ENCODE peak calls at places on chromosomes 6 and 20, in seven cellular contexts. One of them, this sample, is unnamed.

GRCh38 chr6:66568271-66568670 is 861.2 kb upstream of the EYS start:
- DNase-seq in mesendoderm: peak
- DNase-seq in IMR-90: no peak
- DNase-seq in trophoblast cell: no peak
- DNase-seq in H1: no peak
- DNase-seq in mesenchymal stem cell: peak
- DNase-seq in H9: peak
- DNase-seq in this sample: no peak

GRCh38 chr6:31792741-31793140 is 2.8 kb downstream of the VARS1 start:
- DNase-seq in mesendoderm: no peak
- DNase-seq in IMR-90: peak
- DNase-seq in trophoblast cell: no peak
- DNase-seq in H1: no peak
- DNase-seq in mesenchymal stem cell: peak
- DNase-seq in H9: no peak
- DNase-seq in this sample: no peak

GRCh38 chr20:400451-401275 is 7.4 kb upstream of the RBCK1 start:
- DNase-seq in mesendoderm: peak
- DNase-seq in IMR-90: no peak
- DNase-seq in trophoblast cell: no peak
- DNase-seq in H1: no peak
- DNase-seq in mesenchymal stem cell: no peak
- DNase-seq in H9: no peak
- DNase-seq in this sample: no peak

GRCh38 chr6:96749891-96750290 is 87.4 kb downstream of the GPR63 start:
- DNase-seq in mesendoderm: no peak
- DNase-seq in IMR-90: no peak
- DNase-seq in trophoblast cell: no peak
- DNase-seq in H1: no peak
- DNase-seq in mesenchymal stem cell: no peak
- DNase-seq in H9: no peak
- DNase-seq in this sample: no peak

GRCh38 chr6:116971959-116972358 is 94.9 kb downstream of the RFX6 start:
- DNase-seq in mesendoderm: peak
- DNase-seq in IMR-90: peak
- DNase-seq in trophoblast cell: peak
- DNase-seq in H1: no peak
- DNase-seq in mesenchymal stem cell: peak
- DNase-seq in H9: no peak
- DNase-seq in this sample: peak

GRCh38 chr6:169881976-169882375 is 130.6 kb downstream of the ERMARD start:
- DNase-seq in mesendoderm: no peak
- DNase-seq in IMR-90: no peak
- DNase-seq in trophoblast cell: no peak
- DNase-seq in H1: no peak
- DNase-seq in mesenchymal stem cell: no peak
- DNase-seq in H9: no peak
- DNase-seq in this sample: no peak

GRCh38 chr6:141199074-141199473 is 933.7 kb upstream of the GJE1 start:
- DNase-seq in mesendoderm: no peak
- DNase-seq in IMR-90: peak
- DNase-seq in trophoblast cell: no peak
- DNase-seq in H1: no peak
- DNase-seq in mesenchymal stem cell: peak
- DNase-seq in H9: no peak
- DNase-seq in this sample: no peak

GRCh38 chr6:82086944-82087343 is 160.6 kb downstream of the IBTK start:
- DNase-seq in mesendoderm: no peak
- DNase-seq in IMR-90: no peak
- DNase-seq in trophoblast cell: no peak
- DNase-seq in H1: no peak
- DNase-seq in mesenchymal stem cell: no peak
- DNase-seq in H9: no peak
- DNase-seq in this sample: no peak

GRCh38 chr6:41064841-41065240 is 7.3 kb downstream of the OARD1 start:
- DNase-seq in mesendoderm: peak
- DNase-seq in IMR-90: no peak
- DNase-seq in trophoblast cell: no peak
- DNase-seq in H1: no peak
- DNase-seq in mesenchymal stem cell: no peak
- DNase-seq in H9: no peak
- DNase-seq in this sample: no peak

GRCh38 chr20:53899351-53900167 is 170.8 kb downstream of the BCAS1 start:
- DNase-seq in mesendoderm: no peak
- DNase-seq in IMR-90: peak
- DNase-seq in trophoblast cell: no peak
- DNase-seq in H1: no peak
- DNase-seq in mesenchymal stem cell: peak
- DNase-seq in H9: no peak
- DNase-seq in this sample: no peak

DNA sequence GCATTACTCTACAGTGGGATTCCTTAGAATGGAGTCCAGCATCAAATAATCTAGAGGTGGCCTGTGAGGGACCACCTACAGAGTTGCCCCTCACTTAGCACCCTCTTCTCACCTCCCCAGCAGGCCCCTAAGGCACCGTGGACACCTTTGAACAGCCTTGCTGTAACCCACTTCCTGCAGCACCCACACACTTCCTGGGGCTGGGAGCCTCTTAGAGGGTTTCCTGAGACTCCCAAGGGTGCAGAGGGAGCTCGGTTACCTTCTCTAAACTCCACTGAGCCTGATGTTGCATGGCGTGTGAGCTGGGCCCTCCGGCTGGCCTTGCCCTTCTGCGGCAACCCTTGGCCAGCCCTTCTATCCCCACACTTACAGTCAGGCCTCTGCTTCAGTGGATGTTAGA is 7.3 kb upstream of the SIRPG start:
- DNase-seq in mesendoderm: no peak
- DNase-seq in IMR-90: no peak
- DNase-seq in trophoblast cell: no peak
- DNase-seq in H1: no peak
- DNase-seq in mesenchymal stem cell: no peak
- DNase-seq in H9: no peak
- DNase-seq in this sample: no peak
- H3K4ac ChIP-seq in mesendoderm: no peak
- H3K4ac ChIP-seq in IMR-90: no peak
- H3K4ac ChIP-seq in trophoblast cell: no peak
- H3K4ac ChIP-seq in H1: no peak
- H3K4ac ChIP-seq in mesenchymal stem cell: no peak
- H3K4ac ChIP-seq in H9: no peak
- H3K4ac ChIP-seq in this sample: no peak

GRCh38 chr6:71126506-71126905 is 162.1 kb upstream of the OGFRL1 start:
- DNase-seq in mesendoderm: no peak
- DNase-seq in IMR-90: no peak
- DNase-seq in trophoblast cell: no peak
- DNase-seq in H1: no peak
- DNase-seq in mesenchymal stem cell: no peak
- DNase-seq in H9: no peak
- DNase-seq in this sample: no peak
- H3K4ac ChIP-seq in mesendoderm: no peak
- H3K4ac ChIP-seq in IMR-90: no peak
- H3K4ac ChIP-seq in trophoblast cell: no peak
- H3K4ac ChIP-seq in H1: no peak
- H3K4ac ChIP-seq in mesenchymal stem cell: no peak
- H3K4ac ChIP-seq in H9: no peak
- H3K4ac ChIP-seq in this sample: no peak

GRCh38 chr6:42696526-42697267 is 25.7 kb downstream of the PRPH2 start:
- DNase-seq in mesendoderm: no peak
- DNase-seq in IMR-90: peak
- DNase-seq in trophoblast cell: no peak
- DNase-seq in H1: no peak
- DNase-seq in mesenchymal stem cell: no peak
- DNase-seq in H9: no peak
- DNase-seq in this sample: no peak
- H3K4ac ChIP-seq in mesendoderm: no peak
- H3K4ac ChIP-seq in IMR-90: no peak
- H3K4ac ChIP-seq in trophoblast cell: no peak
- H3K4ac ChIP-seq in H1: no peak
- H3K4ac ChIP-seq in mesenchymal stem cell: no peak
- H3K4ac ChIP-seq in H9: no peak
- H3K4ac ChIP-seq in this sample: no peak

GRCh38 chr6:114020223-114020622 is 49.3 kb upstream of the HDAC2 start:
- DNase-seq in mesendoderm: no peak
- DNase-seq in IMR-90: no peak
- DNase-seq in trophoblast cell: no peak
- DNase-seq in H1: no peak
- DNase-seq in mesenchymal stem cell: no peak
- DNase-seq in H9: no peak
- DNase-seq in this sample: no peak
- H3K4ac ChIP-seq in mesendoderm: no peak
- H3K4ac ChIP-seq in IMR-90: no peak
- H3K4ac ChIP-seq in trophoblast cell: no peak
- H3K4ac ChIP-seq in H1: no peak
- H3K4ac ChIP-seq in mesenchymal stem cell: no peak
- H3K4ac ChIP-seq in H9: no peak
- H3K4ac ChIP-seq in this sample: no peak

GRCh38 chr20:36104856-36105255 is 49.7 kb upstream of the EPB41L1 start:
- DNase-seq in mesendoderm: no peak
- DNase-seq in IMR-90: no peak
- DNase-seq in trophoblast cell: no peak
- DNase-seq in H1: no peak
- DNase-seq in mesenchymal stem cell: no peak
- DNase-seq in H9: no peak
- DNase-seq in this sample: no peak
- H3K4ac ChIP-seq in mesendoderm: no peak
- H3K4ac ChIP-seq in IMR-90: no peak
- H3K4ac ChIP-seq in trophoblast cell: no peak
- H3K4ac ChIP-seq in H1: no peak
- H3K4ac ChIP-seq in mesenchymal stem cell: no peak
- H3K4ac ChIP-seq in H9: no peak
- H3K4ac ChIP-seq in this sample: no peak

GRCh38 chr6:166722779-166723178 is 95.7 kb upstream of the RPS6KA2 start:
- DNase-seq in mesendoderm: no peak
- DNase-seq in IMR-90: no peak
- DNase-seq in trophoblast cell: no peak
- DNase-seq in H1: no peak
- DNase-seq in mesenchymal stem cell: no peak
- DNase-seq in H9: no peak
- DNase-seq in this sample: no peak

GRCh38 chr6:166725571-166725970 is 98.5 kb upstream of the RPS6KA2 start:
- DNase-seq in mesendoderm: no peak
- DNase-seq in IMR-90: no peak
- DNase-seq in trophoblast cell: no peak
- DNase-seq in H1: no peak
- DNase-seq in mesenchymal stem cell: no peak
- DNase-seq in H9: no peak
- DNase-seq in this sample: no peak

GRCh38 chr6:166721576-166721975 is 94.5 kb upstream of the RPS6KA2 start:
- DNase-seq in mesendoderm: no peak
- DNase-seq in IMR-90: no peak
- DNase-seq in trophoblast cell: no peak
- DNase-seq in H1: no peak
- DNase-seq in mesenchymal stem cell: no peak
- DNase-seq in H9: no peak
- DNase-seq in this sample: no peak

GRCh38 chr6:166726193-166726592 is 99.1 kb upstream of the RPS6KA2 start:
- DNase-seq in mesendoderm: peak
- DNase-seq in IMR-90: no peak
- DNase-seq in trophoblast cell: no peak
- DNase-seq in H1: no peak
- DNase-seq in mesenchymal stem cell: no peak
- DNase-seq in H9: no peak
- DNase-seq in this sample: no peak

DNA sequence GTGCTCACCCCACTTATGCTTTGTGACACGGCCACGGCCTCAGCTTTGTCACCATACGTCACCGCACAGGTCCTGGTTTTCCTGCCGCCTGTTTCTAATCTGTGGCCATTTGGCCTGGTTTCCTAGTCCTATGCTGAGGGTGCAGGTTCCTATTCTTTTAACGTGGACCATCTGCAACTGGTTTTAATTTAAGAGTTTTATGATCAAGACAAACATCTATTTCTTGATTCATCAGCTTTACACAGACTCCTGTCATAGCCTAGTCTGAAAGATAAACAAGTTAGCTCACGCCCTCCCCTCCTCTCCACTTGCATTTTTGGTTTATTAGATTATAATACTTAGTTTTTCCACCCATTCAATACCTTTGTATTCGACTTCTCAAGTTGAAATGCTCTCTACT is 97.5 kb upstream of the RPS6KA2 start:
- DNase-seq in mesendoderm: no peak
- DNase-seq in IMR-90: no peak
- DNase-seq in trophoblast cell: no peak
- DNase-seq in H1: no peak
- DNase-seq in mesenchymal stem cell: no peak
- DNase-seq in H9: no peak
- DNase-seq in this sample: no peak
- H3K4ac ChIP-seq in mesendoderm: no peak
- H3K4ac ChIP-seq in IMR-90: no peak
- H3K4ac ChIP-seq in trophoblast cell: no peak
- H3K4ac ChIP-seq in H1: no peak
- H3K4ac ChIP-seq in mesenchymal stem cell: no peak
- H3K4ac ChIP-seq in H9: no peak
- H3K4ac ChIP-seq in this sample: no peak

GRCh38 chr6:122623279-122623678 is 13.1 kb downstream of the PKIB start:
- DNase-seq in mesendoderm: no peak
- DNase-seq in IMR-90: no peak
- DNase-seq in trophoblast cell: peak
- DNase-seq in H1: no peak
- DNase-seq in mesenchymal stem cell: peak
- DNase-seq in H9: no peak
- DNase-seq in this sample: no peak
- H3K4ac ChIP-seq in mesendoderm: no peak
- H3K4ac ChIP-seq in IMR-90: no peak
- H3K4ac ChIP-seq in trophoblast cell: no peak
- H3K4ac ChIP-seq in H1: no peak
- H3K4ac ChIP-seq in mesenchymal stem cell: no peak
- H3K4ac ChIP-seq in H9: no peak
- H3K4ac ChIP-seq in this sample: no peak

GRCh38 chr20:37305079-37305478 is 15.6 kb downstream of the MANBAL start:
- DNase-seq in mesendoderm: no peak
- DNase-seq in IMR-90: no peak
- DNase-seq in trophoblast cell: no peak
- DNase-seq in H1: no peak
- DNase-seq in mesenchymal stem cell: no peak
- DNase-seq in H9: no peak
- DNase-seq in this sample: no peak
- H3K4ac ChIP-seq in mesendoderm: no peak
- H3K4ac ChIP-seq in IMR-90: no peak
- H3K4ac ChIP-seq in trophoblast cell: peak
- H3K4ac ChIP-seq in H1: no peak
- H3K4ac ChIP-seq in mesenchymal stem cell: no peak
- H3K4ac ChIP-seq in H9: no peak
- H3K4ac ChIP-seq in this sample: no peak

GRCh38 chr6:125151715-125152114 is 1.9 kb upstream of the TPD52L1 start:
- DNase-seq in mesendoderm: no peak
- DNase-seq in IMR-90: no peak
- DNase-seq in trophoblast cell: no peak
- DNase-seq in H1: no peak
- DNase-seq in mesenchymal stem cell: no peak
- DNase-seq in H9: no peak
- DNase-seq in this sample: no peak
- H3K4ac ChIP-seq in mesendoderm: no peak
- H3K4ac ChIP-seq in IMR-90: no peak
- H3K4ac ChIP-seq in trophoblast cell: no peak
- H3K4ac ChIP-seq in H1: no peak
- H3K4ac ChIP-seq in mesenchymal stem cell: no peak
- H3K4ac ChIP-seq in H9: no peak
- H3K4ac ChIP-seq in this sample: no peak